ENCODE peak calls at places on chromosomes 5 and 9, in four cellular contexts. One of them, this sample, is unnamed.

GRCh38 chr5:109921735-109922395 is 232.1 kb downstream of the MAN2A1 start:
- DNase-seq in K562: no peak
- DNase-seq in H1: no peak
- DNase-seq in HepG2: no peak
- DNase-seq in this sample: no peak

GRCh38 chr9:130535818-130536521 is 43.4 kb upstream of the FUBP3 start:
- DNase-seq in K562: peak
- DNase-seq in H1: no peak
- DNase-seq in HepG2: peak
- DNase-seq in this sample: no peak

GRCh38 chr5:109859537-109859936 is 169.8 kb downstream of the MAN2A1 start:
- DNase-seq in K562: no peak
- DNase-seq in H1: no peak
- DNase-seq in HepG2: no peak
- DNase-seq in this sample: no peak

GRCh38 chr5:140595538-140595937 is 30.9 kb downstream of the SLC35A4 start:
- DNase-seq in K562: no peak
- DNase-seq in H1: no peak
- DNase-seq in HepG2: peak
- DNase-seq in this sample: no peak

GRCh38 chr9:71690058-71690691 is 78.1 kb downstream of the CEMIP2 start:
- DNase-seq in K562: no peak
- DNase-seq in H1: no peak
- DNase-seq in HepG2: no peak
- DNase-seq in this sample: no peak

GRCh38 chr9:13524245-13524644 is 244.8 kb upstream of the MPDZ start:
- DNase-seq in K562: no peak
- DNase-seq in H1: no peak
- DNase-seq in HepG2: no peak
- DNase-seq in this sample: no peak

GRCh38 chr9:127662617-127663016 is 44.2 kb upstream of the CFAP157 start:
- DNase-seq in K562: no peak
- DNase-seq in H1: no peak
- DNase-seq in HepG2: no peak
- DNase-seq in this sample: no peak

GRCh38 chr9:121288874-121289553 is 21.1 kb downstream of the GSN start:
- DNase-seq in K562: no peak
- DNase-seq in H1: no peak
- DNase-seq in HepG2: peak
- DNase-seq in this sample: no peak

GRCh38 chr5:37921452-37921851 is 81.6 kb upstream of the GDNF start:
- DNase-seq in K562: no peak
- DNase-seq in H1: no peak
- DNase-seq in HepG2: no peak
- DNase-seq in this sample: no peak

GRCh38 chr5:43540746-43541145 is 16.1 kb downstream of the PAIP1 start:
- DNase-seq in K562: no peak
- DNase-seq in H1: no peak
- DNase-seq in HepG2: no peak
- DNase-seq in this sample: no peak

GRCh38 chr5:35838370-35839042 is 18.2 kb upstream of the IL7R start:
- DNase-seq in K562: no peak
- DNase-seq in H1: no peak
- DNase-seq in HepG2: no peak
- DNase-seq in this sample: no peak

GRCh38 chr9:96376926-96377874 is 6.3 kb downstream of the SLC35D2 start:
- DNase-seq in K562: no peak
- DNase-seq in H1: no peak
- DNase-seq in HepG2: peak
- DNase-seq in this sample: no peak

GRCh38 chr5:36696059-36696673 is 89.8 kb downstream of the SLC1A3 start:
- DNase-seq in K562: peak
- DNase-seq in H1: no peak
- DNase-seq in HepG2: peak
- DNase-seq in this sample: peak

GRCh38 chr9:97969014-97969413 is 14.1 kb upstream of the ANP32B start:
- DNase-seq in K562: no peak
- DNase-seq in H1: no peak
- DNase-seq in HepG2: no peak
- DNase-seq in this sample: no peak

GRCh38 chr5:110768138-110768845 is 29.5 kb downstream of the SLC25A46 start:
- DNase-seq in K562: no peak
- DNase-seq in H1: no peak
- DNase-seq in HepG2: no peak
- DNase-seq in this sample: no peak

GRCh38 chr5:94174748-94175411 is 433.5 kb upstream of the POU5F2 start:
- DNase-seq in K562: no peak
- DNase-seq in H1: no peak
- DNase-seq in HepG2: no peak
- DNase-seq in this sample: no peak

GRCh38 chr9:23638837-23639426 is 187.1 kb downstream of the ELAVL2 start:
- DNase-seq in K562: no peak
- DNase-seq in H1: no peak
- DNase-seq in HepG2: no peak
- DNase-seq in this sample: no peak

GRCh38 chr5:150945501-150945900 is 40.7 kb upstream of the ZNF300 start:
- DNase-seq in K562: no peak
- DNase-seq in H1: no peak
- DNase-seq in HepG2: no peak
- DNase-seq in this sample: no peak

DNA sequence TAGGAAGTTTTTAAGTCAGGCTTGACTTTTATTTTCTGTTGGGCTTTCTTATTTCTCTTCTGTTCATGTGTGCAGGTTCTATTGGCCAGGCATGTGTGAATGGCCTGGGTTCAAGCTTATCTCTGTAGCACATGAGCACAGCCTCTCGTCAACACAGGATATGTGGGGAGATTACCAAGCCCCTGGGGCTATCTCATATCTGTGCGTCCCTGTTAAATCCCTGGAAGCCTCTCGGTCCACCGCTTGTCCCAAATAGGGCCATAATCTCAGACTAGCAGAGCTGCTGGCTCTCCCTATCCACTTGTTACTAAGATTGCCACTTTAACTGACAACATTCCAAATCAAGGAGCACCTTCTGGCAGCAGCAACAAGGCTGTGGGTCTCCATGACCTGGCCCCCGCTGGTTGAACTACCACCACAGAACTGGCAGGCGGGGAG is 28.4 kb upstream of the EBF1 start:
- DNase-seq in K562: peak
- DNase-seq in H1: no peak
- DNase-seq in HepG2: no peak
- DNase-seq in this sample: no peak
- TF ChIP-seq CEBPB in K562: no peak
- TF ChIP-seq CEBPB in H1: no peak
- TF ChIP-seq CEBPB in HepG2: no peak
- TF ChIP-seq CEBPB in this sample: no peak

GRCh38 chr9:124286292-124286931 is 28.7 kb downstream of the NEK6 start:
- DNase-seq in K562: no peak
- DNase-seq in H1: no peak
- DNase-seq in HepG2: no peak
- DNase-seq in this sample: peak

GRCh38 chr9:124292696-124293593 is 35.2 kb downstream of the NEK6 start:
- DNase-seq in K562: no peak
- DNase-seq in H1: no peak
- DNase-seq in HepG2: no peak
- DNase-seq in this sample: no peak

GRCh38 chr9:124291801-124292396 is 34.1 kb downstream of the NEK6 start:
- DNase-seq in K562: no peak
- DNase-seq in H1: no peak
- DNase-seq in HepG2: peak
- DNase-seq in this sample: no peak

GRCh38 chr9:124290743-124291554 is 33.2 kb downstream of the NEK6 start:
- DNase-seq in K562: no peak
- DNase-seq in H1: no peak
- DNase-seq in HepG2: no peak
- DNase-seq in this sample: no peak

DNA sequence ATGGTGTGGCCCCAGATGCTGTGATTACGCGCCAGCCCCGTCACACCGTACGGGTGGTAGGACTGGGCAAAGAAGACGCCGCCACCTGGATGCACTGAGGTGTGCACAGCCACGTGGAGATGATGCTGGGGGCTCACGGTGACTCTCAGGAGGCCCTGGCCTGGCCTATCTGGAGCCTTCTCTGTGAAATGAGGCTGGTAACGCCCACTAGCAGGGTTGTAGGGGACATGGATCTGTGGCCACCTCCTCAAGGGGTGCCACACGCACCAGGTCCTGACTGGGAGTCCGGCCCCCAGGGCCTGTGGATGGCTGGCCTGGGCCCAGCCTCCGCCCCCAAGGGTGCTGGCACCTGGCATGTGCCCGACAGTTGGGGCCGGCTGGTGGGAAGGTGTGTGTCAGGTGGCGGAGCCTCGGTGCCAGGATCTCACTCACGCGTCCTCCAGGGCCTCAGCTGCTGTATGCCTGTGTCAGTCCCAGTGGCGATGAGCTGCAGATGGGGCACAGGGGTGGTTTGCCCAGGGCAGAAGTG is 32.4 kb downstream of the NEK6 start:
- DNase-seq in K562: no peak
- DNase-seq in H1: no peak
- DNase-seq in HepG2: no peak
- DNase-seq in this sample: no peak
- TF ChIP-seq JUN in K562: no peak
- TF ChIP-seq JUN in H1: no peak
- TF ChIP-seq JUN in HepG2: no peak
- TF ChIP-seq JUN in this sample: no peak

DNA sequence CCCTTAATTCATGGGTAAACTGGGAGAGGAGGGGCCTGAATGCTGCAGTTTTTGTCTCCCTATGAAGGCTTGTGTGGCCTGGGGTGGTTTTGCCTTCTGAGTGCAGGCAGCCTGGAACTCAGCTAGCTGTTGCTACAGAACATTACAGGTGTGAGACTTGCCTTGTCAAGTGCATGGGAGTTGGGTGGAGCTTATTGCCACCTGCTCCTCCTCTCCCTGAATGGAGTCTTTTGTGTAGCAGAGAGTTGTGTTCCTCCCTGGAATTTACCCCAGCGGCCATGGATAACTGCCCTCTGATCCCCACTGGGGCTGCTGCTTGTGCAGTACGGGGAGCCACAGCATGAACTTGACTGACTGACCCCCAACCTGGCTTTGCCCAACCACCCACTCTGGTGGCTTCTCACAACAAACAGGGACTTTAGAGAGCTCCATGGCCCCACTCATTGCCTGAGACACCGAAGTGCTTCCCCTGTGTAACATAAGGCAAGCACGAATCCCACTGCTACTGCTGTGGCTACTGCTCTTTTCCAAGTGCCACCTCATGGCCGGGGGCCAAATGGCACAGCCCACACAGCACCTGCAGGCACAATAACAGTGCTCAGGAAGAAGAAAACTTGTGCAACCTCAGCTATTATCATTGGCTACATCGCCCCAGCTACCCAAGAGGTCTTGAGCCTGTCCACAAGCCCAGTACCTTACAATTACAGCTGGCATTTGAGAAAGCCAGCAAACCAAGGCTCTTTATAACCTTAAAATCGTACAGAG is 942.9 kb downstream of the CDH18 start:
- DNase-seq in K562: no peak
- DNase-seq in H1: no peak
- DNase-seq in HepG2: no peak
- DNase-seq in this sample: no peak
- TF ChIP-seq CEBPB in K562: no peak
- TF ChIP-seq CEBPB in H1: no peak
- TF ChIP-seq CEBPB in HepG2: no peak
- TF ChIP-seq CEBPB in this sample: no peak

DNA sequence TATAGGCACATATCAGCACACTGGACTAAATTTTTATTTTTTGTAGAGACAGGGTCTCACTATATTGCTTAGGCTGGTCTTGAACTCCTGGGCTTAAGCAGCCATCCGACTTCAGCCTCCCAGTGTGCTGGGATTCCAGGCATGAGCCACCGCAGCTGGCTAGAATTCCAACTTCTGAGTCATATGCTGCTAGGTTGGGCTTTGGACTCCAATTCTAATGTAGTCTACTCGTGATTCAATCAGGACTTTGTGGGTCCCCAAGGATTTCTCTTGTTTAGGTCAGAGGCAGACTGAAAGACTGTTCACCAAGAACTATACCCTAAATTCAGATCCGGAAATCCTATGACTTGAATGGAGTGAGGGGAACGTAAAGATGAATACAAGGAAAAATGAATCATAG is 68.2 kb upstream of the CHD1 start:
- DNase-seq in K562: no peak
- DNase-seq in H1: no peak
- DNase-seq in HepG2: peak
- DNase-seq in this sample: peak
- TF ChIP-seq JUN in K562: no peak
- TF ChIP-seq JUN in H1: no peak
- TF ChIP-seq JUN in HepG2: no peak
- TF ChIP-seq JUN in this sample: no peak

DNA sequence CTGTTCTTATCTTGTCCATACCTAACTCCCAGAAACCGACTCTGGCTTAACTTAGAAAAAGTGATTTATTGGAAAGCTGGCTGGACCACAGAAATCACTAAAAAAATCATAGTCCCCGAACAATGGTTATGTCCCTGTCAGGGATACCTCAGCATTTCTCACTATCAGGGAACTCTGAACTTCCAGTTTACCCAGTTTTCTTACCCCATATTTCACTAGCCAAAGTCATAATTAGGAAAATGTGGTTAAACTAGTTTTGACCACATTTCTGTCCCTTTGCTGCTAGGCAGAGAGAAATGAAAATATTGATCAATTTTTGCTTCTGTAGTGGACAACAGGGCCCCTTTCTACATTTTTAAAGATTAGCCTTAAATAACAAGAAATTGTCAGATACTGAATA is 38.2 kb downstream of the ST8SIA4 start:
- DNase-seq in K562: no peak
- DNase-seq in H1: no peak
- DNase-seq in HepG2: no peak
- DNase-seq in this sample: no peak
- TF ChIP-seq CEBPB in K562: no peak
- TF ChIP-seq CEBPB in H1: no peak
- TF ChIP-seq CEBPB in HepG2: no peak
- TF ChIP-seq CEBPB in this sample: no peak

GRCh38 chr9:129331772-129332512 is 153.9 kb upstream of the IER5L start:
- DNase-seq in K562: no peak
- DNase-seq in H1: no peak
- DNase-seq in HepG2: no peak
- DNase-seq in this sample: no peak
- TF ChIP-seq JUN in K562: no peak
- TF ChIP-seq JUN in H1: no peak
- TF ChIP-seq JUN in HepG2: no peak
- TF ChIP-seq JUN in this sample: no peak

GRCh38 chr9:114371343-114371985 is 16.3 kb downstream of the AKNA start:
- DNase-seq in K562: no peak
- DNase-seq in H1: no peak
- DNase-seq in HepG2: no peak
- DNase-seq in this sample: no peak
- TF ChIP-seq CEBPB in K562: no peak
- TF ChIP-seq CEBPB in H1: no peak
- TF ChIP-seq CEBPB in HepG2: no peak
- TF ChIP-seq CEBPB in this sample: no peak

GRCh38 chr5:143182901-143183820 is 220.3 kb downstream of the NR3C1 start:
- DNase-seq in K562: no peak
- DNase-seq in H1: no peak
- DNase-seq in HepG2: peak
- DNase-seq in this sample: no peak
- TF ChIP-seq JUN in K562: no peak
- TF ChIP-seq JUN in H1: no peak
- TF ChIP-seq JUN in HepG2: no peak
- TF ChIP-seq JUN in this sample: no peak

This sample was measured in A549.